ENCODE peak calls at places on chromosomes 16 and 17, in seven cellular contexts. H is HCT116, O is K562, Q is GM12878, X is HepG2, Y is H1, S is SK-N-SH. G is an unnamed sample.

GRCh38 chr17:55547027-55547670 is 35.9 kb upstream of the SMIM36 start:
- DNase-seq in H (no peak), O (no peak), Q (no peak), X (no peak), Y (no peak), S (no peak), G (no peak)

GRCh38 chr17:882827-883585 is 96.6 kb downstream of the NXN start:
- DNase-seq in H (no peak), O (no peak), Q (no peak), X (peak), Y (no peak), S (no peak), G (no peak)

GRCh38 chr17:61314368-61315078 is 85.1 kb upstream of the TBX2 start:
- DNase-seq in H (no peak), O (no peak), Q (no peak), X (no peak), Y (no peak), S (peak), G (no peak)

GRCh38 chr17:27247071-27247957 is 46.6 kb upstream of the WSB1 start:
- DNase-seq in H (no peak), O (no peak), Q (no peak), X (peak), Y (no peak), S (no peak), G (peak)

GRCh38 chr17:74054249-74054648 is 149.2 kb upstream of the RPL38 start:
- DNase-seq in H (no peak), O (no peak), Q (no peak), X (no peak), Y (no peak), S (no peak), G (no peak)

GRCh38 chr17:73969956-73970355 is 233.5 kb upstream of the RPL38 start:
- DNase-seq in H (no peak), O (no peak), Q (no peak), X (no peak), Y (no peak), S (no peak), G (peak)

GRCh38 chr16:69169607-69170352 is 17.2 kb upstream of the SNTB2 start:
- DNase-seq in H (no peak), O (no peak), Q (no peak), X (no peak), Y (no peak), S (no peak), G (no peak)

GRCh38 chr16:14354561-14355351 is 275.3 kb downstream of the PARN start:
- DNase-seq in H (no peak), O (no peak), Q (peak), X (no peak), Y (no peak), S (no peak), G (peak)

GRCh38 chr17:48961516-48962233 is 6.7 kb downstream of the GIP start:
- DNase-seq in H (no peak), O (peak), Q (no peak), X (peak), Y (no peak), S (no peak), G (no peak)

GRCh38 chr16:66188786-66189725 is 177.4 kb upstream of the CDH5 start:
- DNase-seq in H (no peak), O (no peak), Q (no peak), X (no peak), Y (no peak), S (no peak), G (no peak)

GRCh38 chr16:16059895-16060590 is 110.6 kb downstream of the ABCC1 start:
- DNase-seq in H (no peak), O (no peak), Q (no peak), X (no peak), Y (no peak), S (no peak), G (no peak)

GRCh38 chr17:73841431-73842060 is 197.3 kb upstream of the SDK2 start:
- DNase-seq in H (no peak), O (no peak), Q (no peak), X (peak), Y (no peak), S (peak), G (peak)

GRCh38 chr16:48123104-48123788 is 32.5 kb downstream of the ABCC12 start:
- DNase-seq in H (peak), O (peak), Q (no peak), X (peak), Y (no peak), S (no peak), G (no peak)

GRCh38 chr17:55430531-55431228 is 9.0 kb upstream of the MMD start:
- DNase-seq in H (no peak), O (no peak), Q (no peak), X (no peak), Y (no peak), S (peak), G (peak)

GRCh38 chr17:62700964-62701705 is 73.7 kb downstream of the MRC2 start:
- DNase-seq in H (no peak), O (no peak), Q (no peak), X (no peak), Y (no peak), S (no peak), G (no peak)

GRCh38 chr17:8226536-8227237 is 16.3 kb upstream of the AURKB start:
- DNase-seq in H (peak), O (peak), Q (peak), X (no peak), Y (no peak), S (peak), G (no peak)

GRCh38 chr16:66205287-66206167 is 161.0 kb upstream of the CDH5 start:
- DNase-seq in H (no peak), O (no peak), Q (no peak), X (no peak), Y (no peak), S (no peak), G (no peak)

GRCh38 chr16:67881557-67882220 is 3.0 kb upstream of the NRN1L start:
- DNase-seq in H (no peak), O (no peak), Q (no peak), X (no peak), Y (no peak), S (no peak), G (no peak)
- TF ChIP-seq JUND in H (no peak), O (no peak), Q (no peak), X (no peak), Y (no peak), S (no peak), G (no peak)

GRCh38 chr17:81991684-81992513 is 14.5 kb downstream of the ASPSCR1 start:
- DNase-seq in H (no peak), O (no peak), Q (no peak), X (peak), Y (no peak), S (peak), G (no peak)
- TF ChIP-seq JUND in H (no peak), O (no peak), Q (no peak), X (no peak), Y (no peak), S (no peak), G (no peak)

GRCh38 chr17:13933597-13934276 is 135.6 kb upstream of the COX10 start:
- DNase-seq in H (no peak), O (no peak), Q (no peak), X (peak), Y (no peak), S (no peak), G (peak)

GRCh38 chr17:13931752-13932477 is 137.4 kb upstream of the COX10 start:
- DNase-seq in H (no peak), O (no peak), Q (no peak), X (no peak), Y (no peak), S (no peak), G (no peak)

GRCh38 chr17:13925579-13925978 is 143.7 kb upstream of the COX10 start:
- DNase-seq in H (no peak), O (no peak), Q (no peak), X (no peak), Y (no peak), S (no peak), G (no peak)

GRCh38 chr17:13931111-13931526 is 138.2 kb upstream of the COX10 start:
- DNase-seq in H (no peak), O (no peak), Q (no peak), X (no peak), Y (no peak), S (no peak), G (no peak)
- TF ChIP-seq JUND in H (no peak), O (no peak), Q (no peak), X (no peak), Y (no peak), S (no peak), G (no peak)

GRCh38 chr16:25709182-25709581 is 17.4 kb downstream of the HS3ST4 start:
- DNase-seq in H (no peak), O (no peak), Q (no peak), X (no peak), Y (no peak), S (no peak), G (no peak)

GRCh38 chr16:25716186-25716585 is 24.4 kb downstream of the HS3ST4 start:
- DNase-seq in H (no peak), O (no peak), Q (no peak), X (no peak), Y (no peak), S (no peak), G (no peak)

GRCh38 chr16:25707982-25708583 is 16.3 kb downstream of the HS3ST4 start:
- DNase-seq in H (peak), O (peak), Q (no peak), X (peak), Y (no peak), S (peak), G (no peak)

GRCh38 chr16:25713785-25714570 is 22.2 kb downstream of the HS3ST4 start:
- DNase-seq in H (no peak), O (no peak), Q (no peak), X (no peak), Y (no peak), S (no peak), G (no peak)
- TF ChIP-seq JUND in H (no peak), O (no peak), Q (no peak), X (no peak), Y (no peak), S (peak), G (no peak)

DNA sequence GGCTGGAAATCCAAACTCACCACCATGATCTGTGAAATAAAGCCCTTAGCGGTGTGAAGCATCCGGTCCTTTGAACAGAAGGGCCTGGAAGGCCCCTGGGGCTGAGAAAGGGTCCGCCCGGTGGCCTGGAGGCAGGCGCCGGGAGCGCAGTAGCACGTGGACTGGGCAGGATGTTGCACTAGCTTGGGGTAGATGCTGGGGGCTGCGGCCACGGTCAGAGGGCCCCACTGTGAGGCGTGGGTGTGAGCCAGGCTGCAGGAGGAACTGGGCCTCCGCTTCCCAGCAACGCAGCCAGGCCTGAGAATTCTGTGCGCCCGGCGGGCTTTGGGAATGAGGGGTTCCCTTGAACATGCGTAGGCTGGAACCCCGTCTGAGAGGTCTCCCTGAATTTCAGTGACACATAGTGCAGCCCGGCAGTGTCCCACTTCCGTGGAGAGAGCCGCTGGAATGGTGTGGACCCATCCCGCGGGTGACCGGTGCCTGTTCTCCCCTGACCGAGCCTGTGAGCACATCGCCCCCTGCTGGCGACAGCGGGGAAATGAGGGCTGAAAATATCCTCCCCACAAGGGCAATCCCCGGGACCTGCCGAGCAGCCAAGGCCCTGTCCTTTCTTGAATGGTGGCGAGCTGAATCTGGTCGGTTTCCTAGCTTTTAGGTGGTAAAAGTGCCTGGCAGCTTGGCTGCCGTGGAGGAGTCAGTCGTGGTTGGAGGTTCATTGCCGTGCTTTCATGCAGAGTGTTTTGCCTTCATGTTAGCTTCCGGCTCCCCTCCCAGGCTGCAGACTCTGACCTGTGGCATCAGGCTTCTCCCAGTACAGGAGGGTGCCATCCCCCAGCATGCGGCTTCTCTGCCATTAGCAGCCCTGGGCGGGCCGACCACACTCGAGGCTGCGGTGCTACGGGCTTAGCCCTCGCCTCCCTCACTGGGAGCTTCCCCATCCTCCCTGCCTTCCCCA is 43.8 kb downstream of the DNAJA2 start:
- DNase-seq in H (peak), O (peak), Q (no peak), X (peak), Y (peak), S (peak), G (peak)
- TF ChIP-seq JUND in H (no peak), O (no peak), Q (no peak), X (no peak), Y (no peak), S (no peak), G (no peak)

DNA sequence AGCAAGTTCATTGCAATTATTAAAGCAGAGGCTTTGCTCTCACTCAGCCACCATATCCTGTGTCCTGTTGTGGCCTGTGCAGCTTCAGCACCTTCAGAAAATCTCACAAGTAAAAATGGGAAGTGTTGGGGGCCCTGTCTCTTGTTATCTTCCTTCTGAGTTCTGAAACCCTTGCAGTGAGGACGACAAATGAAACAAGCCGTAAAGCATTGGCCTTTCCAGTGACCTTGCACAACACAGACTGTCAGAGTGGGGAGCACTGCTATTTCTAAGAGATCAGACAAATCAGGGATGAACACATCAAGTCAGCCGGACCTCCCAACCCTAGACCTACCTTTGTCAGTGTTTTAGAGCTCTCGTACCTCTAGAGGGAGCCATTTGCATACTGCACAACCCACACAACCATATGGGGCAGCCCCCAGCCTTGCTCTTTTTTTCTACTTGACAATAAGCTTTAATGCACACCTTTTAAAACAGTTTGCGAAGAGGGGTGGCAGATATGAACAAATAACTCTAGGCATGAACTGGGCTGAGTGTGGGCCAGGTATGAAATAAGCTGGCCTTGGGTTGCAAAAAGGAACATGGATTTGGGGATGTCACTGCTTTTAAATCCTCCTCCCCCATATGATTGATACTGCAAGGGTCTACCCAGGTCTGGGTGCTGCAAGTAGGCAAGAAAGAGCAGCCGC is 89.8 kb downstream of the KATNIP start:
- DNase-seq in H (peak), O (peak), Q (peak), X (peak), Y (no peak), S (peak), G (peak)
- TF ChIP-seq JUND in H (no peak), O (no peak), Q (no peak), X (no peak), Y (no peak), S (no peak), G (no peak)

DNA sequence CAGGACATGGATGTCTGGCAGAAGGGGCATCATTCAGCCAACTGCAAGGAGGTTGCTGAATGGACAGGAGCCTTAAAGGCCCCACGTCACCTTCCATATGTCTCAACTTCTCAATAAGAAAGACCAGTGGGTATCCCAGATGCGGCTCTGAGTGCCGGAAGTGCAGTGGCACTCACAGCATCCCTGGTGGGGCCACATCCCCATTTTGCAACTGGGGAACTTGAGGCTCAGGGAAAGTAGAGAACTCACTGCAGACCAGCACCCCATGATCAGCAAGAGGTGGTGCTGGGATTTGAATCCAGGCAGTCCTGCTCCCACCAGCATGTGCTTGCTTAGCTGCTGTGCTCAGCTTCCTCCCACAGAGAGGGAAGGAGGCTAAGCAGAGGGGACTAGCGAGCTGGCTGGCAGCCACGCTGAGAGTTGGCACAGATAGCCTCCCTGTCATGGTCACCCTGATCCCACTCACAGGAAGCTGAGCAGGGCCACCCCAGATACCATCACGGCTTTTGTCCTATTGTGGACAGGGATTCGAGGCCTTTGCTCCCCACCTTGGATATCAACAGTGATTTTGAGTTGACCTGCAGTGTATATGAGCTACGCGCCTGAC is 294.2 kb upstream of the FOXF1 start:
- DNase-seq in H (no peak), O (no peak), Q (no peak), X (no peak), Y (no peak), S (no peak), G (no peak)
- TF ChIP-seq JUND in H (no peak), O (no peak), Q (no peak), X (no peak), Y (no peak), S (no peak), G (no peak)

DNA sequence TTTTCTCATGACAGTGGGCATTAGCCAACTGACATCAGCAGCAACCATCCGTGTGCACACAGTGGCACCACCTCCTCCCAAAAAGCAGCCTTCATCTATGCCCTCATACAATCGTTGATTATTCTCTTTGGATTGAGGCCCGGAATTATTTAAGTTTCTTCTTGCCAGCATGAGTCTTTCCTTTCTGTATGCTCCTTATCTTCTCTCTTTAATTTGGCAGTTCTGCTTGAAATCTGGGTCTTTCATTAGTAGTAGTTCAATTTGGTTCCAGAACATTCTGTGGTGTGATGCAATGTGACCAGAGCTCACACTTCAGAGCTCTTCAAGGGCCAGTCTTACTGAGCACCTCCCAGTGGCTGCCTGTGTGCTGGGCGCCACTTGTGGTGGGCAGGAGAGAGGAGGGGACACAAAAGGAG is 52.2 kb upstream of the STH start:
- DNase-seq in H (no peak), O (no peak), Q (no peak), X (no peak), Y (no peak), S (no peak), G (no peak)
- TF ChIP-seq JUND in H (no peak), O (no peak), Q (no peak), X (no peak), Y (no peak), S (no peak), G (no peak)

DNA sequence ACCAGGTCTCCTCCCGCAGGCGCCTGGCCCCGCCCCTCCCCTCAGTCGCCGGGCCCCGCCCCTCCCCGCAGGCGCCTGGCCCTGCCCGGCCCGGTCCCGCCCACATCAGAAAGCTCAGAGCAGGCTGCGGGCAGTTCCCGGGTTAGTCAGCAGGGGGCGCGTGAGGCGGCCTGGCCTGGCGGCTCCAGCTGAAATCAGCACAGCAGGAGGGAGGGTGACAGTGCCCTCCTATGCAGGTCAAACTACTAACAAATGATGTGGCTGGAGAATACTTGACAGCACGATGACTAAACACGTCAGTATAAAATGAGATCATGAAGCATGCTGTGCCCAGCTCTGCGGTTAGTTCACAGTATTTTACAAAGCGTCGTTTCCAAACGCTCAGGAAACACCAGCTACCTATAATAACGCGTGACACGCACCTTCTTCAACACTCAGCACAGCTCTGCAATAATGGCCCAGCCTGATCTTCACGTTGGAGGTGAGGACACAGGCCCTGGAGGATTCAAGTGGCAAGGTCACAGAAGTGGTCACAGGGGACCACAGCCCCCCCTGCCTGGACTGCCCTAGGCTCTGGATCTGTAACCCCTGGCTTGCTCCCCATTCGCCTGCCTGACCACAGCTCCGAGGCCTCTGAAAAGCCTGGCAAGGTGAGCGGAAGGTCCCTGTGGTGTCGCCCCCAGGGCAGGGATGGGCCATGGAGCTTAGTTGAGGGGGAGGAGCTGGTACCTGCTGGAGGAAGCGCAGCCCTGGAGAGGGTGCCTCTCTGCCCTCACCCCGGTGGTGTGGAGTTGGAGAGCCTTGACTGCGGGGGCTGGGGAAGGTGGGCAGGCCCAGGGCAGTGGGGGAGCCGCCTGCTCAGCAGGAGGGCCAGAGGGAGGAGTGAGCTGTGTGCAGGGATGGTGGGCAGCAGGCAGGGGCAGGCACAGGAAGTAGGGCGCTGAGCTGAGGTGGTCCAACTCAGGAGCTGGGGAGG is 81.2 kb downstream of the KCNJ12 start:
- DNase-seq in H (peak), O (peak), Q (peak), X (peak), Y (peak), S (peak), G (peak)
- TF ChIP-seq JUND in H (no peak), O (no peak), Q (no peak), X (no peak), Y (no peak), S (no peak), G (no peak)

G was measured in T47D.